ENCODE peak calls at places on chromosomes 12 and 14, in six cellular contexts. W is stomach, U is upper lobe of left lung, O is GM23338, R is breast epithelium, V is transverse colon. P is an unnamed sample.

GRCh38 chr12:25730489-25731349 is 177.6 kb upstream of the LMNTD1 start:
- DNase-seq in O (peak; percentile 41), W (no peak), R (no peak), V (no peak), U (no peak), P (no peak)

GRCh38 chr12:12210983-12211382 is 55.9 kb downstream of the LRP6 start:
- DNase-seq in W (no peak), U (no peak), V (no peak), O (no peak), R (no peak), P (no peak)

GRCh38 chr12:10553148-10553547 is 47.5 kb downstream of the EIF2S3B start:
- DNase-seq in O (no peak), V (no peak), R (no peak), U (no peak), W (no peak), P (no peak)

GRCh38 chr14:21940887-21941855 is 267.6 kb upstream of the OR4E1 start:
- DNase-seq in O (peak; percentile 70), R (no peak), U (no peak), W (no peak), V (no peak), P (no peak)

GRCh38 chr12:54984602-54985376 is at the start of gene TESPA1:
- DNase-seq in O (no peak), V (peak; percentile 71), W (peak; percentile 54), U (peak; percentile 77), R (no peak), P (peak; percentile 11)

GRCh38 chr14:94547726-94548125 is 13.5 kb upstream of the SERPINA4 start:
- DNase-seq in W (no peak), O (no peak), V (no peak), R (no peak), U (no peak), P (no peak)

GRCh38 chr12:52950553-52950952 is 1.6 kb downstream of the KRT18 start:
- DNase-seq in U (no peak), O (no peak), W (no peak), V (no peak), R (no peak), P (no peak)

GRCh38 chr12:120254809-120255208 is 10.7 kb downstream of the PXN start:
- DNase-seq in W (no peak), O (peak; percentile 64), V (no peak), U (no peak), R (no peak), P (no peak)

GRCh38 chr12:28909291-28909690 is 239.8 kb upstream of the FAR2 start:
- DNase-seq in V (no peak), R (no peak), W (no peak), U (no peak), O (no peak), P (no peak)

GRCh38 chr12:89156862-89157262 is 195.4 kb downstream of the DUSP6 start:
- DNase-seq in O (no peak), R (no peak), U (no peak), W (no peak), V (no peak), P (no peak)

GRCh38 chr12:39292125-39292630 is 150.7 kb downstream of the KIF21A start:
- DNase-seq in R (no peak), O (no peak), V (no peak), U (no peak), W (no peak), P (no peak)

GRCh38 chr14:77543637-77544334 is 45.2 kb upstream of the ISM2 start:
- DNase-seq in V (no peak), O (no peak), U (no peak), W (no peak), R (no peak), P (no peak)

GRCh38 chr12:24853588-24853987 is 95.3 kb downstream of the BCAT1 start:
- DNase-seq in U (no peak), W (no peak), V (no peak), O (no peak), R (no peak), P (no peak)

GRCh38 chr14:71720978-71721624 is 211.1 kb upstream of the RGS6 start:
- DNase-seq in V (peak; percentile 14), O (peak; percentile 84), U (peak; percentile 33), W (no peak), R (no peak), P (no peak)

GRCh38 chr12:627285-627684 is 36.0 kb downstream of the NINJ2 start:
- DNase-seq in W (no peak), U (no peak), R (no peak), V (no peak), O (no peak), P (no peak)

GRCh38 chr12:52020539-52021336 is 14.0 kb downstream of the TAMALIN start:
- DNase-seq in V (peak; percentile 61), W (peak; percentile 55), O (peak; percentile 91), U (peak; percentile 55), R (no peak), P (no peak)

GRCh38 chr12:121568971-121569808 is 11.6 kb downstream of the KDM2B start:
- DNase-seq in O (no peak), U (no peak), V (peak; percentile 21), W (no peak), R (no peak), P (no peak)

GRCh38 chr14:26191666-26192065 is 406.2 kb downstream of the NOVA1 start:
- DNase-seq in R (no peak), W (no peak), O (no peak), U (no peak), V (no peak), P (no peak)

GRCh38 chr12:9647825-9648700 is 21.4 kb upstream of the CLEC2D start:
- DNase-seq in R (peak; percentile 73), O (peak; percentile 89), V (peak; percentile 88), U (peak; percentile 88), W (peak; percentile 79), P (peak; percentile 85)

GRCh38 chr12:92462527-92462926 is 240.3 kb upstream of the PLEKHG7 start:
- DNase-seq in U (no peak), O (no peak), W (no peak), V (no peak), R (no peak), P (no peak)

GRCh38 chr12:24898606-24899005 is 50.3 kb downstream of the BCAT1 start:
- DNase-seq in O (no peak), V (no peak), R (no peak), U (no peak), W (no peak), P (no peak)

GRCh38 chr12:128976120-128976519 is 122.8 kb downstream of the GLT1D1 start:
- DNase-seq in O (peak; percentile 79), R (no peak), U (peak; percentile 36), W (no peak), V (peak; percentile 65), P (no peak)

GRCh38 chr14:92240658-92241057 is 82.3 kb upstream of the SLC24A4 start:
- DNase-seq in O (no peak), R (no peak), V (no peak), U (no peak), W (no peak), P (no peak)

GRCh38 chr12:19025582-19025981 is 104.0 kb upstream of the PLEKHA5 start:
- DNase-seq in R (no peak), V (no peak), O (no peak), W (no peak), U (no peak), P (no peak)

GRCh38 chr12:82650627-82651337 is 35.9 kb upstream of the TMTC2 start:
- DNase-seq in R (no peak), W (peak; percentile 48), O (no peak), U (peak; percentile 40), V (peak; percentile 85), P (no peak)

GRCh38 chr14:102774391-102775153 is 2.7 kb upstream of the TRAF3 start:
- DNase-seq in W (peak; percentile 57), V (peak; percentile 64), R (no peak), O (peak; percentile 85), U (peak; percentile 64), P (peak; percentile 57)

GRCh38 chr12:4664111-4664510 is 15.2 kb downstream of the NDUFA9 start:
- DNase-seq in O (no peak), W (no peak), V (no peak), R (no peak), U (no peak), P (no peak)

GRCh38 chr12:64219135-64219534 is 3.0 kb downstream of the KICS2 start:
- DNase-seq in O (peak; percentile 22), U (no peak), R (no peak), W (no peak), V (no peak), P (no peak)

GRCh38 chr12:95837240-95838038 is 21.3 kb upstream of the SNRPF start:
- DNase-seq in O (peak; percentile 11), W (no peak), V (no peak), R (no peak), U (no peak), P (no peak)
- TF ChIP-seq POLR2AphosphoS5 in O (no peak), W (no peak), V (no peak), R (no peak), U (no peak), P (no peak)

DNA sequence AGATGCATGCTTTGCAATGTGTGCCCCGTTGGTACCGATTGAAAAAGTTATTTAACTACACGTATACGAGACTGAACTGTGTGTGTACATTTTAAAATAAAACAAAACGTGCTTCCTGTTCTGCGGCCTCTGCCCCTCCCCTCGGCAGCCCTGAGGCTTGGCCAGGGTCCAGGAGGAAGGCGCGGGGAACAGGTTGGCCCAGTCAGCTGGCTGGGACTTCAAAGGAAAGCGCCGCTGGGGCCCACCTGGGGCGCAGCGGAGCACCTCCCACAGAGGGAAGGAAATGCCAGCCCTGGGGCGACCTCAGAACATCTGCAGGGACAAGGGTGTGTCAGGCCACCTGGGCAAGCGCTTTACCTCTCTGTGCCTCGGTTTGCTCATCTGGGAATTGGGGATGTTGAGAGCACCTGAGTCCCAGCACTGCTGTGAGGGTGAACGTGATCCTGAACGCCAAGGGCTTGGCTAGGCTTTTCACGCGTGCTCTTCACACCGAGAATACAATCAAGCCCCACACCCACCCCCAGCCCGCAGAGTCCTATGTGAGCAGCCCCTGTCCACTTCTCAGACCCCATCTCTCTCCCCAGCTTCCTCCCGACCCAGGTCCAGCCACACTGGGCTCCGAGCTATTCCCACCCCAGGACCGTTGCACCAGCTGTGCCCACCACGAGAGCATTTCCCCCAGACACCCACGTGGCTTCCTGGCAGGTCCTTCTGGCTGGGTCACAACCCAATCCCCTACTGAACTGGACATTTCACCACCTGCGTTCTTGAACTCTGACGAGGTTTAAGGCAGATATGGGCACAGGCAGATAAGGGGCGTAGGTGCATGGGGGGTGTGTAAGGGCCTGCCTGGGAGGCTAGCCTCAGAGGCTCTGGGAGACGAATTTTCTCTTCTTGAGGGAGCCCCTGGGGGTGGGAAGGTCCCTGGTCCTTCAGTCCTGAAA is 41.9 kb upstream of the NCOR2 start:
- DNase-seq in U (peak; percentile 92), O (peak; percentile 57), R (peak; percentile 96), V (peak; percentile 98), W (peak; percentile 99), P (peak; percentile 93)
- H3K27ac ChIP-seq in U (peak overlapping the region; percentile 78), O (no peak overlapping the region), R (peak overlapping the region; percentile 44), V (peak overlapping the region; percentile 82), W (peak overlapping the region; percentile 80), P (peak overlapping the region; percentile 71)

GRCh38 chr12:57213068-57213715 is 3.4 kb upstream of the NXPH4 start:
- DNase-seq in V (peak; percentile 88), U (peak; percentile 91), O (peak; percentile 86), W (peak; percentile 87), R (peak; percentile 89), P (peak; percentile 86)
- TF ChIP-seq POLR2AphosphoS5 in V (no peak), U (no peak), O (no peak), W (no peak), R (peak; percentile 15), P (peak; percentile 64)

DNA sequence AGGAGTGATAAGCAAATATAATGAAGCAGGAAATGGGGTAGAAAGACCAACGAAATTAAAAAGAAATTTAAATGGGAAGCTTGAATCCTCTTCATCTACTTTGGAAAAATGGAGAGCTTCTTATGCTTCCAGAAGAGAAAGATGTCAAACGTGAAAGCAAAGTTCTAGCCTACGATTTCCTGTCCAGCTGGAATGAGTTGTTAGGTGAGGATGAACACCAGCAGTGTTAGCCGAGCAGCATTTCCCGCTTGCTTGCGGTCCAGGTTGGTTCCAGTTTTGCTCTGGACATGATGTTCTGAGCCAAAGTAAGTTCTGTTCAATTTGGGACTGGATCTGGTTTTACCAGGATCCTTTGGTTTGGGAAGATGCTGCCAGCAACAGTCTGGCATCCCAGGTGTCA is 78.9 kb downstream of the DACT1 start:
- DNase-seq in R (no peak), U (no peak), W (no peak), O (no peak), V (no peak), P (no peak)
- H3K27ac ChIP-seq in R (peak overlapping the region; percentile 54), U (no peak overlapping the region), W (no peak overlapping the region), O (no peak overlapping the region), V (peak overlapping the region; percentile 34), P (no peak overlapping the region)